ENCODE peak calls at places on chromosomes 4 and X, in six cellular contexts. E, S, Z, M, Y and J are unnamed samples.

GRCh38 chr4:120443111-120443510 is 376.5 kb upstream of the MAD2L1 start:
- DNase-seq in Z (no peak), E (no peak), M (no peak), Y (no peak), S (no peak), J (no peak)

GRCh38 chr4:8277356-8278008 is 7.9 kb downstream of the HTRA3 start:
- DNase-seq in Z (no peak), S (no peak), E (no peak), Y (no peak), M (no peak), J (no peak)

GRCh38 chrX:68652327-68652930 is 5.0 kb downstream of the STARD8 start:
- DNase-seq in Z (no peak), M (peak; percentile 23), E (no peak), S (no peak), Y (no peak), J (no peak)

GRCh38 chr4:125070869-125071268 is 243.9 kb upstream of the FAT4 start:
- DNase-seq in E (no peak), S (no peak), M (no peak), Z (no peak), Y (no peak), J (no peak)

GRCh38 chrX:120453985-120454384 is 15.1 kb downstream of the LAMP2 start:
- DNase-seq in Y (no peak), M (peak; percentile 53), E (no peak), S (no peak), Z (no peak), J (no peak)

GRCh38 chr4:140038031-140038533 is 115.9 kb downstream of the MAML3 start:
- DNase-seq in M (peak; percentile 90), E (no peak), Y (no peak), S (no peak), Z (no peak), J (no peak)

GRCh38 chr4:7649741-7650531 is 215.2 kb upstream of the PSAPL1 start:
- DNase-seq in S (no peak), Y (peak; percentile 19), E (no peak), M (peak; percentile 99), Z (no peak), J (peak; percentile 91)

GRCh38 chr4:189802884-189803283 is 137.8 kb upstream of the FRG1 start:
- DNase-seq in Z (no peak), M (no peak), E (no peak), S (no peak), Y (no peak), J (no peak)

GRCh38 chr4:48022192-48022799 is 5.7 kb downstream of the NIPAL1 start:
- DNase-seq in E (no peak), Z (no peak), Y (no peak), S (no peak), M (peak; percentile 68), J (no peak)

GRCh38 chr4:146550161-146550560 is 28.4 kb upstream of the SLC10A7 start:
- DNase-seq in E (no peak), M (no peak), Z (no peak), Y (no peak), S (no peak), J (no peak)

GRCh38 chr4:6468376-6468775 is 4.0 kb downstream of the PPP2R2C start:
- DNase-seq in Z (no peak), E (no peak), S (no peak), M (no peak), Y (no peak), J (no peak)

GRCh38 chr4:56656346-56656643 is 24.8 kb downstream of the HOPX start:
- DNase-seq in Z (no peak), M (no peak), Y (peak; percentile 23), S (peak; percentile 19), E (no peak), J (no peak)

GRCh38 chr4:152328595-152328994 is 207.3 kb downstream of the FBXW7 start:
- DNase-seq in S (no peak), M (no peak), E (peak; percentile 44), Z (no peak), Y (no peak), J (peak; percentile 80)

GRCh38 chr4:120139392-120139791 is 72.7 kb upstream of the MAD2L1 start:
- DNase-seq in M (peak; percentile 5), Z (no peak), S (no peak), E (no peak), Y (no peak), J (no peak)

GRCh38 chrX:47248576-47248975 is 15.8 kb downstream of the USP11 start:
- DNase-seq in Z (no peak), M (no peak), Y (no peak), E (no peak), S (no peak), J (no peak)

GRCh38 chr4:6688879-6689505 is 4.7 kb upstream of the S100P start:
- DNase-seq in Z (peak; percentile 48), Y (peak; percentile 51), S (peak; percentile 90), M (peak; percentile 96), E (peak; percentile 83), J (peak; percentile 83)

GRCh38 chrX:69027181-69028005 is 137.9 kb downstream of the PJA1 start:
- DNase-seq in E (no peak), Z (no peak), Y (no peak), M (peak; percentile 82), S (peak; percentile 60), J (peak; percentile 98)

GRCh38 chrX:111823068-111823467 is 52.9 kb upstream of the TRPC5OS start:
- DNase-seq in M (no peak), S (peak; percentile 29), Y (no peak), E (no peak), Z (no peak), J (no peak)

GRCh38 chr4:151676301-151676700 is 84.5 kb downstream of the GATB start:
- DNase-seq in Z (no peak), S (no peak), E (no peak), M (peak; percentile 87), Y (no peak), J (peak; percentile 79)

GRCh38 chrX:118226060-118226428 is 109.4 kb upstream of the KLHL13 start:
- DNase-seq in M (peak; percentile 20), E (no peak), S (peak; percentile 26), Y (no peak), Z (no peak), J (peak; percentile 17)

GRCh38 chrX:3950373-3950772 is 236.9 kb upstream of the PRKX start:
- DNase-seq in Z (no peak), S (no peak), M (peak; percentile 17), E (no peak), Y (no peak), J (no peak)

GRCh38 chr4:96472103-96472867 is 632.4 kb downstream of the PDHA2 start:
- DNase-seq in Z (no peak), E (no peak), S (no peak), M (peak; percentile 4), Y (no peak), J (peak; percentile 2)

GRCh38 chr4:105631818-105632400 is 76.6 kb downstream of the INTS12 start:
- DNase-seq in S (no peak), Y (no peak), M (no peak), E (no peak), Z (no peak), J (no peak)

GRCh38 chr4:123163501-123163900 is 233.1 kb upstream of the SPRY1 start:
- DNase-seq in Z (no peak), M (no peak), E (no peak), Y (no peak), S (no peak), J (peak; percentile 63)

GRCh38 chrX:70013483-70014222 is 36.1 kb downstream of the AWAT2 start:
- DNase-seq in E (no peak), Z (no peak), Y (no peak), S (no peak), M (no peak), J (no peak)

GRCh38 chr4:181939199-181939945 is 303.8 kb upstream of the TENM3 start:
- DNase-seq in M (peak; percentile 67), Z (no peak), E (no peak), S (peak; percentile 16), Y (no peak), J (no peak)

GRCh38 chr4:38872620-38873019 is 5.0 kb downstream of the FAM114A1 start:
- DNase-seq in S (peak; percentile 61), M (peak; percentile 63), Z (no peak), Y (no peak), E (peak; percentile 52), J (no peak)

GRCh38 chr4:119172223-119172622 is 36.6 kb downstream of the MYOZ2 start:
- DNase-seq in Z (no peak), E (no peak), S (no peak), M (no peak), Y (no peak), J (no peak)

GRCh38 chr4:112560084-112560483 is 44.1 kb upstream of the NEUROG2 start:
- DNase-seq in M (no peak), S (no peak), Y (no peak), Z (no peak), E (no peak), J (no peak)

GRCh38 chr4:72119946-72120345 is 88.1 kb downstream of the NPFFR2 start:
- DNase-seq in S (peak; percentile 39), Y (no peak), E (no peak), Z (no peak), M (peak; percentile 20), J (no peak)

GRCh38 chr4:152707632-152708031 is 27.8 kb upstream of the TMEM154 start:
- DNase-seq in Y (no peak), E (no peak), M (no peak), Z (no peak), S (no peak), J (no peak)

GRCh38 chrX:21933077-21933476 is 7.4 kb upstream of the SMS start:
- DNase-seq in M (no peak), S (no peak), Y (no peak), Z (no peak), E (no peak), J (no peak)

GRCh38 chr4:164012396-164013027 is 518.0 kb downstream of the TMA16 start:
- DNase-seq in S (peak; percentile 59), Z (no peak), Y (no peak), E (no peak), M (peak; percentile 34), J (peak; percentile 25)

DNA sequence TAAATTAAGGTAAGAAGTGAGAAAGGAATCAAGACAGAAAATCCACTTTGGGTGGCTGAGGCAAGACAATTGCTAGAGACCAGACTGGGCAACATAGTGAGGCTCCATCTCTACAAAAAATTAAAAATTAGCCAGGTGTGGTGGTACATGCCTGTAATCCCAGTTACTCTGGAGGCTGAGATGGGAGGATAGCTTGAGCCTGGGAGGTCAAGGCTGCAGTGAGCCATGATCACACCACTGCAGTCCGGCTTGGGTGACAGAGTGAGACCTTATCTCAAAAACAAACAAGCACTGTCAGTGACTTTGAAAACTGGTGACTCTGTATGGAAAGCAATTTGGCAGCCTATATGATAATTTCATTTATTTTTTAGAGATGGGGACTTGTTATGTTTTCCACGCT is 2.3 kb upstream of the ELOVL6 start:
- DNase-seq in Z (no peak), Y (no peak), S (no peak), E (no peak), M (no peak), J (no peak)
- H3K27ac ChIP-seq in Z (no peak overlapping the region), Y (no peak overlapping the region), S (no peak overlapping the region), E (no peak overlapping the region), M (no peak overlapping the region), J (no peak overlapping the region)

GRCh38 chr4:161841759-161842158 is 322.0 kb downstream of the FSTL5 start:
- DNase-seq in Y (no peak), M (no peak), Z (no peak), S (no peak), E (no peak), J (no peak)
- TF ChIP-seq CTCF in Y (no peak), M (no peak), Z (no peak), S (no peak), E (no peak), J (no peak)

GRCh38 chr4:68338625-68339024 is 11.3 kb downstream of the YTHDC1 start:
- DNase-seq in Y (no peak), Z (no peak), S (no peak), E (no peak), M (no peak), J (no peak)
- H3K4me1 ChIP-seq in Y (no peaks in the 10 kb centered on the region), Z (peaks cover 89% of the 10 kb centered on the region), S (peaks cover 34% of the 10 kb centered on the region), E (no peaks in the 10 kb centered on the region), M (no peaks in the 10 kb centered on the region), J (peaks cover 34% of the 10 kb centered on the region)

GRCh38 chr4:82799006-82799881 is 648 bp upstream of the SCD5 start:
- DNase-seq in S (no peak), Y (no peak), E (no peak), Z (no peak), M (no peak), J (peak; percentile 23)
- H3K27ac ChIP-seq in S (no peak overlapping the region), Y (no peak overlapping the region), E (no peak overlapping the region), Z (no peak overlapping the region), M (no peak overlapping the region), J (peak overlapping the region; percentile 78)